ENCODE peak calls at places on chromosomes 12 and 14, in five cellular contexts. Y is HCT116, I is H1, B is sigmoid colon, A is suprapubic skin. F is an unnamed sample.

GRCh38 chr14:56569174-56569573 is 10.4 kb upstream of the TMEM260 start:
- DNase-seq in A (no peak), Y (no peak), I (no peak), B (no peak), F (no peak)

GRCh38 chr14:87813691-87814090 is 179.3 kb downstream of the GALC start:
- DNase-seq in A (no peak), Y (no peak), I (no peak), B (no peak), F (no peak)

GRCh38 chr12:113208041-113208934 is 13.0 kb upstream of the TPCN1 start:
- DNase-seq in A (no peak), B (peak; percentile 73), I (no peak), Y (no peak), F (no peak)

GRCh38 chr14:53378142-53378541 is 225.0 kb upstream of the DDHD1 start:
- DNase-seq in Y (no peak), I (no peak), A (no peak), B (no peak), F (no peak)

GRCh38 chr14:20998139-20998538 is 954 bp upstream of the SLC39A2 start:
- DNase-seq in B (no peak), I (no peak), A (no peak), Y (no peak), F (peak; percentile 28)

GRCh38 chr12:111216387-111217159 is 152.3 kb downstream of the PHETA1 start:
- DNase-seq in Y (no peak), B (no peak), I (no peak), A (no peak), F (no peak)

GRCh38 chr14:29370024-29370423 is 557.6 kb downstream of the PRKD1 start:
- DNase-seq in A (no peak), B (no peak), Y (no peak), I (no peak), F (no peak)

GRCh38 chr14:101948666-101949205 is 15.6 kb upstream of the DYNC1H1 start:
- DNase-seq in A (peak; percentile 83), I (no peak), Y (no peak), B (peak; percentile 79), F (no peak)

GRCh38 chr14:100158566-100159106 is 809 bp downstream of the DEGS2 start:
- DNase-seq in Y (no peak), A (no peak), B (no peak), I (no peak), F (no peak)

GRCh38 chr14:59337151-59337611 is 128.0 kb downstream of the GPR135 start:
- DNase-seq in Y (no peak), B (peak; percentile 90), A (peak; percentile 78), I (no peak), F (no peak)

GRCh38 chr12:104352106-104352713 is 48.7 kb downstream of the EID3 start:
- DNase-seq in I (no peak), A (no peak), B (no peak), Y (no peak), F (no peak)

GRCh38 chr14:32226051-32226450 is 23.0 kb upstream of the RNU6-8 start:
- DNase-seq in I (no peak), Y (no peak), A (no peak), B (no peak), F (no peak)

GRCh38 chr12:9646794-9647622 is 22.5 kb upstream of the CLEC2D start:
- DNase-seq in I (no peak), Y (no peak), B (no peak), A (no peak), F (no peak)

GRCh38 chr12:89927226-89927698 is 218.6 kb upstream of the ATP2B1 start:
- DNase-seq in I (no peak), A (no peak), B (no peak), Y (no peak), F (no peak)

GRCh38 chr14:65846469-65846868 is 433.9 kb downstream of the FUT8 start:
- DNase-seq in Y (no peak), B (no peak), I (no peak), A (no peak), F (no peak)

GRCh38 chr12:52181757-52182156 is 10.1 kb downstream of the KRT80 start:
- DNase-seq in A (no peak), B (no peak), Y (no peak), I (no peak), F (no peak)

GRCh38 chr12:84058136-84058535 is 854.5 kb downstream of the SLC6A15 start:
- DNase-seq in I (no peak), A (no peak), Y (no peak), B (peak; percentile 46), F (no peak)

GRCh38 chr14:75492832-75493579 is 29.3 kb upstream of the BATF start:
- DNase-seq in B (no peak), A (no peak), I (no peak), Y (no peak), F (no peak)

GRCh38 chr12:4274960-4275868 is 1.7 kb downstream of the CCND2 start:
- DNase-seq in I (no peak), Y (no peak), A (no peak), B (no peak), F (no peak)

GRCh38 chr14:96631030-96631429 is 128.8 kb downstream of the PAPOLA start:
- DNase-seq in Y (no peak), B (no peak), I (no peak), A (no peak), F (no peak)

GRCh38 chr14:37122288-37122687 is 50.1 kb downstream of the SLC25A21 start:
- DNase-seq in A (no peak), Y (peak; percentile 12), I (no peak), B (no peak), F (no peak)

GRCh38 chr12:132422057-132423043 is 67.6 kb upstream of the FBRSL1 start:
- DNase-seq in B (no peak), I (no peak), Y (no peak), A (no peak), F (no peak)

GRCh38 chr14:51449666-51450061 is 202.0 kb upstream of the FRMD6 start:
- DNase-seq in Y (no peak), I (no peak), A (no peak), B (no peak), F (no peak)

GRCh38 chr14:90545966-90546751 is 149.3 kb downstream of the CALM1 start:
- DNase-seq in A (no peak), I (no peak), Y (no peak), B (peak; percentile 88), F (no peak)

GRCh38 chr12:51281202-51281924 is 11.1 kb upstream of the SMAGP start:
- DNase-seq in B (no peak), Y (no peak), I (no peak), A (no peak), F (no peak)

GRCh38 chr12:6450091-6450868 is 1.6 kb upstream of the TAPBPL start:
- DNase-seq in A (peak; percentile 60), I (no peak), B (no peak), Y (no peak), F (no peak)

GRCh38 chr14:87131879-87132278 is 861.1 kb downstream of the GALC start:
- DNase-seq in I (no peak), Y (no peak), A (no peak), B (no peak), F (no peak)

GRCh38 chr14:63852271-63852816 is 460 bp upstream of the SYNE2 start:
- DNase-seq in B (no peak), Y (no peak), A (no peak), I (no peak), F (no peak)

GRCh38 chr14:88476375-88476774 is 78.4 kb downstream of the PTPN21 start:
- DNase-seq in A (no peak), I (no peak), Y (no peak), B (no peak), F (no peak)

GRCh38 chr12:39296496-39296895 is 146.4 kb downstream of the KIF21A start:
- DNase-seq in B (no peak), A (no peak), I (no peak), Y (no peak), F (no peak)

GRCh38 chr12:110174373-110174996 is 50.3 kb downstream of the IFT81 start:
- DNase-seq in Y (no peak), A (no peak), B (no peak), I (no peak), F (no peak)

GRCh38 chr12:8948711-8949524 is 527 bp downstream of the M6PR start:
- DNase-seq in A (no peak), B (no peak), Y (no peak), I (no peak), F (no peak)

GRCh38 chr12:7190268-7191055 is 976 bp downstream of the PEX5 start:
- DNase-seq in Y (no peak), B (peak; percentile 73), I (no peak), A (peak; percentile 74), F (peak; percentile 11)

GRCh38 chr12:76012656-76013055 is 18.9 kb downstream of the PHLDA1 start:
- DNase-seq in Y (no peak), A (no peak), B (no peak), I (no peak), F (no peak)

GRCh38 chr14:59564356-59564755 is 12.3 kb downstream of the CCDC175 start:
- DNase-seq in B (no peak), A (no peak), I (no peak), Y (no peak), F (no peak)

GRCh38 chr12:53049582-53050318 is at the start of gene TNS2:
- DNase-seq in B (peak; percentile 95), A (peak; percentile 90), I (no peak), Y (no peak), F (no peak)

GRCh38 chr14:81091139-81091538 is 129.6 kb downstream of the GTF2A1 start:
- DNase-seq in I (no peak), B (no peak), Y (no peak), A (no peak), F (no peak)
- TF ChIP-seq POLR2AphosphoS5 in I (no peak), B (no peak), Y (no peak), A (no peak), F (no peak)

GRCh38 chr14:98647754-98648153 is 624.2 kb downstream of the BCL11B start:
- DNase-seq in B (no peak), A (no peak), Y (no peak), I (no peak), F (no peak)

GRCh38 chr14:98651042-98651441 is 621.0 kb downstream of the BCL11B start:
- DNase-seq in I (peak; percentile 33), Y (no peak), A (no peak), B (no peak), F (no peak)
- H3K4me3 ChIP-seq in I (no peak overlapping the region), Y (no peak overlapping the region), A (no peak overlapping the region), B (no peak overlapping the region), F (no peak overlapping the region)

DNA sequence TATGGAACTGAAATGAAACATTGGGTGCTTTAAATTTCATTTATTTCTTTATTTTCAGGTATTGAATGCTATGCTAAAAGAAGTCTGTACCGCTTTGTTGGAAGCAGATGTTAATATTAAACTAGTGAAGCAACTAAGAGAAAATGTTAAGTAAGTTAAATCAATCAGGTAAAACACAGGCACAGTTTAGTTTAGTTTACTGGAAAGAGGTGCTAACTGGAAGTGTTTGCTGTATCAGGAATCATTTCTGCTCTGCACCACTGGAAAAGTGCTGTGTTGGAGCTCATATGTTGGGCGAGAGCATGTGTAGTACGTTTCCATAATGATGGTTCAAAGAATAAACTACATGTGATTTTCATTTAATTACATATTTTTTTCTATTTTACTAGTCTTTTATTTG is 16.7 kb downstream of the SRP54 start:
- DNase-seq in I (no peak), Y (no peak), A (no peak), B (no peak), F (no peak)
- TF ChIP-seq POLR2A in I (no peak), Y (no peak), A (no peak), B (no peak), F (no peak)

DNA sequence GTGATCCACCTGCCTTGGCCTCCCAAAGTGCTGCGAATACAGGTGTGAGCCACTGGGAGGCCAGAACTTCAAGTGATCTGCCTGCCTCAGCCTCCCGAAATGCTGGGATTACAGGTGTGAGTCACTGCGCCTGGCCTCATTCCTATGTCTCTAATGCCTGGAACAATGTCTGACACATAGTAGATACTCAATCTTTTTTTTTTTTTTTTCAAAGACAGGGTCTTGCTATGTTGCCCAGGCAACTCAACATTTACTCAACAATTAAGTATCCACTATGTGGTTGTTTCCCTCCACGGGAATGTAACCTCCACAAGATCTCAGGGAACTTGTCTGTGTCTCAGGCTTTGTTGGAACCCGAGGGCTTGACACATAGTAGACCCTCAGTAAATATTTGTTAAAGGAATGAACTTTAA is 3.1 kb upstream of the TMEM120B start:
- DNase-seq in A (no peak), B (no peak), Y (peak; percentile 51), I (no peak), F (no peak)
- TF ChIP-seq POLR2AphosphoS5 in A (no peak), B (no peak), Y (no peak), I (no peak), F (no peak)